ENCODE peak calls at places on chromosomes 16 and 17, in nine cellular contexts. One of them, this sample, is unnamed.

GRCh38 chr16:48158296-48158695 is 2.5 kb upstream of the ABCC12 start:
- DNase-seq in K562: no peak
- DNase-seq in stomach: no peak
- DNase-seq in HepG2: peak; percentile 31
- DNase-seq in esophagus muscularis mucosa: no peak
- DNase-seq in GM12878: peak; percentile 48
- DNase-seq in transverse colon: no peak
- DNase-seq in SK-N-SH: no peak
- DNase-seq in H1: no peak
- DNase-seq in this sample: no peak

GRCh38 chr17:30151471-30151870 is 34.9 kb downstream of the NSRP1 start:
- DNase-seq in GM12878: no peak
- DNase-seq in HepG2: no peak
- DNase-seq in stomach: no peak
- DNase-seq in esophagus muscularis mucosa: no peak
- DNase-seq in SK-N-SH: no peak
- DNase-seq in H1: no peak
- DNase-seq in transverse colon: no peak
- DNase-seq in K562: no peak
- DNase-seq in this sample: no peak

GRCh38 chr16:81511371-81511770 is 66.8 kb downstream of the CMIP start:
- DNase-seq in SK-N-SH: no peak
- DNase-seq in esophagus muscularis mucosa: no peak
- DNase-seq in HepG2: peak; percentile 86
- DNase-seq in GM12878: no peak
- DNase-seq in stomach: no peak
- DNase-seq in transverse colon: no peak
- DNase-seq in K562: no peak
- DNase-seq in H1: no peak
- DNase-seq in this sample: no peak

GRCh38 chr16:69706975-69707340 is 19.4 kb downstream of the NQO1 start:
- DNase-seq in GM12878: no peak
- DNase-seq in HepG2: no peak
- DNase-seq in K562: no peak
- DNase-seq in stomach: no peak
- DNase-seq in transverse colon: no peak
- DNase-seq in SK-N-SH: no peak
- DNase-seq in H1: no peak
- DNase-seq in esophagus muscularis mucosa: peak; percentile 19
- DNase-seq in this sample: no peak

GRCh38 chr16:10744370-10745030 is 858 bp downstream of the NUBP1 start:
- DNase-seq in K562: no peak
- DNase-seq in GM12878: no peak
- DNase-seq in transverse colon: no peak
- DNase-seq in HepG2: no peak
- DNase-seq in esophagus muscularis mucosa: no peak
- DNase-seq in stomach: no peak
- DNase-seq in H1: no peak
- DNase-seq in SK-N-SH: peak; percentile 27
- DNase-seq in this sample: peak; percentile 77

GRCh38 chr17:42266918-42267766 is 9.0 kb downstream of the STAT5B start:
- DNase-seq in SK-N-SH: no peak
- DNase-seq in stomach: no peak
- DNase-seq in K562: peak; percentile 43
- DNase-seq in GM12878: no peak
- DNase-seq in H1: no peak
- DNase-seq in esophagus muscularis mucosa: no peak
- DNase-seq in transverse colon: no peak
- DNase-seq in HepG2: no peak
- DNase-seq in this sample: peak; percentile 52

GRCh38 chr17:38982858-38983746 is 15.9 kb upstream of the FBXO47 start:
- DNase-seq in K562: peak; percentile 42
- DNase-seq in SK-N-SH: peak; percentile 75
- DNase-seq in transverse colon: peak; percentile 45
- DNase-seq in HepG2: peak; percentile 69
- DNase-seq in GM12878: peak; percentile 19
- DNase-seq in stomach: peak; percentile 49
- DNase-seq in H1: peak; percentile 13
- DNase-seq in esophagus muscularis mucosa: no peak
- DNase-seq in this sample: peak; percentile 75

GRCh38 chr16:2026461-2027023 is at the start of gene NHERF2:
- DNase-seq in HepG2: no peak
- DNase-seq in esophagus muscularis mucosa: no peak
- DNase-seq in SK-N-SH: peak; percentile 90
- DNase-seq in transverse colon: peak; percentile 57
- DNase-seq in GM12878: no peak
- DNase-seq in K562: peak; percentile 86
- DNase-seq in stomach: peak; percentile 60
- DNase-seq in H1: no peak
- DNase-seq in this sample: no peak

GRCh38 chr17:66230918-66231543 is 1.8 kb upstream of the APOH start:
- DNase-seq in transverse colon: no peak
- DNase-seq in K562: no peak
- DNase-seq in GM12878: no peak
- DNase-seq in SK-N-SH: no peak
- DNase-seq in esophagus muscularis mucosa: no peak
- DNase-seq in H1: no peak
- DNase-seq in HepG2: no peak
- DNase-seq in stomach: no peak
- DNase-seq in this sample: no peak

GRCh38 chr16:79628501-79628975 is 28.0 kb upstream of the MAF start:
- DNase-seq in transverse colon: no peak
- DNase-seq in GM12878: peak; percentile 20
- DNase-seq in esophagus muscularis mucosa: no peak
- DNase-seq in K562: no peak
- DNase-seq in H1: no peak
- DNase-seq in SK-N-SH: no peak
- DNase-seq in stomach: no peak
- DNase-seq in HepG2: no peak
- DNase-seq in this sample: no peak

GRCh38 chr16:83021049-83021448 is 394.3 kb downstream of the CDH13 start:
- DNase-seq in transverse colon: no peak
- DNase-seq in H1: no peak
- DNase-seq in GM12878: no peak
- DNase-seq in HepG2: no peak
- DNase-seq in SK-N-SH: no peak
- DNase-seq in stomach: no peak
- DNase-seq in K562: no peak
- DNase-seq in esophagus muscularis mucosa: no peak
- DNase-seq in this sample: no peak

GRCh38 chr17:17506893-17507464 is 10.8 kb upstream of the RASD1 start:
- DNase-seq in K562: no peak
- DNase-seq in HepG2: no peak
- DNase-seq in esophagus muscularis mucosa: no peak
- DNase-seq in stomach: peak; percentile 46
- DNase-seq in SK-N-SH: peak; percentile 48
- DNase-seq in transverse colon: no peak
- DNase-seq in H1: no peak
- DNase-seq in GM12878: no peak
- DNase-seq in this sample: no peak

GRCh38 chr16:30096105-30096861 is at the start of gene YPEL3:
- DNase-seq in HepG2: peak; percentile 80
- DNase-seq in GM12878: peak; percentile 35
- DNase-seq in SK-N-SH: peak; percentile 99
- DNase-seq in esophagus muscularis mucosa: peak; percentile 97
- DNase-seq in transverse colon: peak; percentile 96
- DNase-seq in K562: peak; percentile 98
- DNase-seq in stomach: peak; percentile 96
- DNase-seq in H1: peak; percentile 78
- DNase-seq in this sample: peak; percentile 98
- TF ChIP-seq POLR2AphosphoS5 in HepG2: peak; percentile 33
- TF ChIP-seq POLR2AphosphoS5 in GM12878: peak; percentile 59
- TF ChIP-seq POLR2AphosphoS5 in SK-N-SH: peak; percentile 33
- TF ChIP-seq POLR2AphosphoS5 in esophagus muscularis mucosa: peak; percentile 73
- TF ChIP-seq POLR2AphosphoS5 in transverse colon: peak; percentile 62
- TF ChIP-seq POLR2AphosphoS5 in K562: peak; percentile 55
- TF ChIP-seq POLR2AphosphoS5 in stomach: peak; percentile 71
- TF ChIP-seq POLR2AphosphoS5 in H1: peak; percentile 95
- TF ChIP-seq POLR2AphosphoS5 in this sample: peak; percentile 74

GRCh38 chr16:59212492-59213024 is 478.4 kb upstream of the GOT2 start:
- DNase-seq in esophagus muscularis mucosa: no peak
- DNase-seq in transverse colon: no peak
- DNase-seq in SK-N-SH: no peak
- DNase-seq in H1: no peak
- DNase-seq in GM12878: no peak
- DNase-seq in K562: no peak
- DNase-seq in stomach: no peak
- DNase-seq in HepG2: no peak
- DNase-seq in this sample: no peak

GRCh38 chr16:59214455-59214854 is 480.3 kb upstream of the GOT2 start:
- DNase-seq in HepG2: no peak
- DNase-seq in esophagus muscularis mucosa: no peak
- DNase-seq in stomach: no peak
- DNase-seq in K562: no peak
- DNase-seq in GM12878: no peak
- DNase-seq in H1: no peak
- DNase-seq in transverse colon: no peak
- DNase-seq in SK-N-SH: no peak
- DNase-seq in this sample: no peak

GRCh38 chr16:59213952-59214351 is 479.8 kb upstream of the GOT2 start:
- DNase-seq in SK-N-SH: no peak
- DNase-seq in HepG2: no peak
- DNase-seq in H1: no peak
- DNase-seq in transverse colon: no peak
- DNase-seq in GM12878: no peak
- DNase-seq in esophagus muscularis mucosa: no peak
- DNase-seq in K562: no peak
- DNase-seq in stomach: no peak
- DNase-seq in this sample: no peak

GRCh38 chr16:59205403-59205802 is 471.3 kb upstream of the GOT2 start:
- DNase-seq in GM12878: no peak
- DNase-seq in SK-N-SH: no peak
- DNase-seq in H1: no peak
- DNase-seq in stomach: no peak
- DNase-seq in HepG2: no peak
- DNase-seq in esophagus muscularis mucosa: no peak
- DNase-seq in K562: no peak
- DNase-seq in transverse colon: no peak
- DNase-seq in this sample: no peak

GRCh38 chr16:59210955-59211541 is 476.9 kb upstream of the GOT2 start:
- DNase-seq in GM12878: no peak
- DNase-seq in SK-N-SH: no peak
- DNase-seq in esophagus muscularis mucosa: no peak
- DNase-seq in transverse colon: no peak
- DNase-seq in K562: no peak
- DNase-seq in H1: peak; percentile 51
- DNase-seq in stomach: no peak
- DNase-seq in HepG2: peak; percentile 92
- DNase-seq in this sample: no peak
- TF ChIP-seq EP300 in GM12878: no peak
- TF ChIP-seq EP300 in SK-N-SH: no peak
- TF ChIP-seq EP300 in esophagus muscularis mucosa: peak; percentile 51
- TF ChIP-seq EP300 in transverse colon: no peak
- TF ChIP-seq EP300 in K562: no peak
- TF ChIP-seq EP300 in H1: no peak
- TF ChIP-seq EP300 in stomach: no peak
- TF ChIP-seq EP300 in HepG2: peak; percentile 23
- TF ChIP-seq EP300 in this sample: no peak

GRCh38 chr17:80244871-80245509 is 15.7 kb upstream of the RNF213 start:
- DNase-seq in esophagus muscularis mucosa: no peak
- DNase-seq in HepG2: no peak
- DNase-seq in transverse colon: no peak
- DNase-seq in GM12878: no peak
- DNase-seq in K562: no peak
- DNase-seq in SK-N-SH: peak; percentile 13
- DNase-seq in stomach: no peak
- DNase-seq in H1: no peak
- DNase-seq in this sample: no peak
- TF ChIP-seq POLR2AphosphoS5 in esophagus muscularis mucosa: no peak
- TF ChIP-seq POLR2AphosphoS5 in HepG2: no peak
- TF ChIP-seq POLR2AphosphoS5 in transverse colon: no peak
- TF ChIP-seq POLR2AphosphoS5 in GM12878: no peak
- TF ChIP-seq POLR2AphosphoS5 in K562: no peak
- TF ChIP-seq POLR2AphosphoS5 in SK-N-SH: no peak
- TF ChIP-seq POLR2AphosphoS5 in stomach: no peak
- TF ChIP-seq POLR2AphosphoS5 in H1: no peak
- TF ChIP-seq POLR2AphosphoS5 in this sample: no peak

GRCh38 chr17:61395409-61395982 is 4.1 kb upstream of the TBX2 start:
- DNase-seq in SK-N-SH: no peak
- DNase-seq in H1: no peak
- DNase-seq in stomach: no peak
- DNase-seq in K562: no peak
- DNase-seq in GM12878: no peak
- DNase-seq in transverse colon: no peak
- DNase-seq in HepG2: no peak
- DNase-seq in esophagus muscularis mucosa: no peak
- DNase-seq in this sample: no peak

GRCh38 chr17:61392679-61393078 is 7.0 kb upstream of the TBX2 start:
- DNase-seq in K562: no peak
- DNase-seq in GM12878: no peak
- DNase-seq in H1: no peak
- DNase-seq in esophagus muscularis mucosa: no peak
- DNase-seq in stomach: no peak
- DNase-seq in transverse colon: no peak
- DNase-seq in HepG2: no peak
- DNase-seq in SK-N-SH: no peak
- DNase-seq in this sample: no peak

GRCh38 chr17:61394630-61395408 is 4.8 kb upstream of the TBX2 start:
- DNase-seq in K562: no peak
- DNase-seq in stomach: no peak
- DNase-seq in esophagus muscularis mucosa: no peak
- DNase-seq in transverse colon: no peak
- DNase-seq in GM12878: no peak
- DNase-seq in H1: no peak
- DNase-seq in SK-N-SH: peak; percentile 47
- DNase-seq in HepG2: no peak
- DNase-seq in this sample: no peak

GRCh38 chr17:61393550-61393903 is 6.1 kb upstream of the TBX2 start:
- DNase-seq in transverse colon: no peak
- DNase-seq in H1: no peak
- DNase-seq in esophagus muscularis mucosa: no peak
- DNase-seq in stomach: no peak
- DNase-seq in SK-N-SH: peak; percentile 66
- DNase-seq in HepG2: no peak
- DNase-seq in K562: no peak
- DNase-seq in GM12878: no peak
- DNase-seq in this sample: no peak

DNA sequence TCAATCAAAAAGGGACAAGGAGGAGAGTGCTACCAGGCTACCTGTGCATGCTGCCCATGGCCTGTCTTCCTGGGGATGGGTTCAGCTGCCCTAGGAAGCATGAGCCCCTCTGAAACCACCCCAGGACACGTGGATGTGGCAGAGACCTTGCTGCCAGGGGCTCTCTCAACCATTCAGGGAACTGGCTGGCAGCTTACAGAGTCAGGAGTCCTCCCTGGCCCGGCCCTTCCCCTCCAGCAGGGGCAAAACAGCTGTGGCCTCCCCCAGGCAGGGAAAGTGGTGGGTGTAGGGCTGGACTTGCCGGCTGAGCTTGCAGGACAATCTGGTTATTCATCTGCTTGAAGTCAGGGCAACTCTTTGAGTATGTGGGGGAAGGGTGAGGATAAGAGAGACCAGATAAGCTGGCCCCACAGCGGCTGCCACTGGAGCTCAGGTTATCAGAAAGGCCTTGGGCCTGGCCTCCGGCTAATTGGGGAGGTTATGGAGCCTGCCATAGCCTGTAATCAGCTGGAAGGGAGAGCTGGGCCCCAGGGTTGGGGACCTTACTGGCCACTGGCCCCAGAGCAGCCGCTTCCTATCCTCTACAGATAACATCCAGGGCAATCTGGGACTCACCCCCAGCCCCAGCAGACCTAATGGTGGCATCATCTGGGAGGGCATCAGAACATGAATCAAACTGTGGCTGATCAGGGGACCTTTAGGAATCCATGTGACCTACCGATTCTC is 5.6 kb upstream of the TBX2 start:
- DNase-seq in SK-N-SH: peak; percentile 81
- DNase-seq in HepG2: peak; percentile 97
- DNase-seq in GM12878: no peak
- DNase-seq in esophagus muscularis mucosa: no peak
- DNase-seq in K562: no peak
- DNase-seq in transverse colon: no peak
- DNase-seq in stomach: no peak
- DNase-seq in H1: no peak
- DNase-seq in this sample: no peak
- TF ChIP-seq EP300 in SK-N-SH: peak; percentile 73
- TF ChIP-seq EP300 in HepG2: peak; percentile 87
- TF ChIP-seq EP300 in GM12878: no peak
- TF ChIP-seq EP300 in esophagus muscularis mucosa: no peak
- TF ChIP-seq EP300 in K562: no peak
- TF ChIP-seq EP300 in transverse colon: no peak
- TF ChIP-seq EP300 in stomach: no peak
- TF ChIP-seq EP300 in H1: no peak
- TF ChIP-seq EP300 in this sample: no peak

This sample was measured in sigmoid colon.